ENCODE peak calls at places on chromosomes 13 and 19, in eight cellular contexts. One of them, this sample, is unnamed.

GRCh38 chr19:6516018-6516658 is 14.0 kb upstream of the TUBB4A start:
- DNase-seq in HTR-8/SVneo: peak; percentile 94
- DNase-seq in NCI-H748 treated with DMSO at 0.1 percent for 48 hours: peak; percentile 67
- DNase-seq in globus pallidus: peak; percentile 97
- DNase-seq in lung: peak; percentile 97
- DNase-seq in T-helper 2 cell: peak; percentile 52
- DNase-seq in stromal cell of bone marrow: peak; percentile 77
- DNase-seq in osteocyte: peak; percentile 90
- DNase-seq in this sample: peak; percentile 90

GRCh38 chr19:38266070-38266469 is 1.7 kb downstream of the SPINT2 start:
- DNase-seq in globus pallidus: no peak
- DNase-seq in lung: no peak
- DNase-seq in stromal cell of bone marrow: no peak
- DNase-seq in osteocyte: no peak
- DNase-seq in NCI-H748 treated with DMSO at 0.1 percent for 48 hours: no peak
- DNase-seq in HTR-8/SVneo: no peak
- DNase-seq in T-helper 2 cell: no peak
- DNase-seq in this sample: no peak

GRCh38 chr13:75473472-75473871 is 8.5 kb downstream of the TBC1D4 start:
- DNase-seq in NCI-H748 treated with DMSO at 0.1 percent for 48 hours: no peak
- DNase-seq in HTR-8/SVneo: no peak
- DNase-seq in stromal cell of bone marrow: no peak
- DNase-seq in lung: no peak
- DNase-seq in T-helper 2 cell: no peak
- DNase-seq in globus pallidus: peak; percentile 57
- DNase-seq in osteocyte: no peak
- DNase-seq in this sample: no peak

GRCh38 chr19:29645911-29646310 is 19.4 kb upstream of the PLEKHF1 start:
- DNase-seq in osteocyte: no peak
- DNase-seq in HTR-8/SVneo: no peak
- DNase-seq in lung: no peak
- DNase-seq in NCI-H748 treated with DMSO at 0.1 percent for 48 hours: no peak
- DNase-seq in stromal cell of bone marrow: peak; percentile 23
- DNase-seq in globus pallidus: no peak
- DNase-seq in T-helper 2 cell: no peak
- DNase-seq in this sample: peak; percentile 64

GRCh38 chr19:35519291-35519690 is 5.8 kb upstream of the DMKN start:
- DNase-seq in lung: no peak
- DNase-seq in osteocyte: no peak
- DNase-seq in HTR-8/SVneo: no peak
- DNase-seq in NCI-H748 treated with DMSO at 0.1 percent for 48 hours: no peak
- DNase-seq in T-helper 2 cell: no peak
- DNase-seq in globus pallidus: no peak
- DNase-seq in stromal cell of bone marrow: peak; percentile 22
- DNase-seq in this sample: no peak

GRCh38 chr13:46106839-46107371 is 2.1 kb upstream of the CPB2 start:
- DNase-seq in globus pallidus: no peak
- DNase-seq in NCI-H748 treated with DMSO at 0.1 percent for 48 hours: no peak
- DNase-seq in lung: no peak
- DNase-seq in HTR-8/SVneo: no peak
- DNase-seq in T-helper 2 cell: no peak
- DNase-seq in stromal cell of bone marrow: no peak
- DNase-seq in osteocyte: no peak
- DNase-seq in this sample: no peak

GRCh38 chr13:24038846-24039330 is 121.6 kb upstream of the SPATA13 start:
- DNase-seq in T-helper 2 cell: no peak
- DNase-seq in globus pallidus: peak; percentile 95
- DNase-seq in NCI-H748 treated with DMSO at 0.1 percent for 48 hours: peak; percentile 89
- DNase-seq in osteocyte: no peak
- DNase-seq in HTR-8/SVneo: no peak
- DNase-seq in lung: peak; percentile 20
- DNase-seq in stromal cell of bone marrow: no peak
- DNase-seq in this sample: no peak

GRCh38 chr13:112867301-112867711 is 101.7 kb upstream of the MCF2L start:
- DNase-seq in stromal cell of bone marrow: no peak
- DNase-seq in T-helper 2 cell: no peak
- DNase-seq in HTR-8/SVneo: no peak
- DNase-seq in osteocyte: no peak
- DNase-seq in lung: no peak
- DNase-seq in NCI-H748 treated with DMSO at 0.1 percent for 48 hours: no peak
- DNase-seq in globus pallidus: no peak
- DNase-seq in this sample: no peak

GRCh38 chr13:46479286-46479685 is 73.7 kb upstream of the LRCH1 start:
- DNase-seq in osteocyte: peak; percentile 6
- DNase-seq in HTR-8/SVneo: no peak
- DNase-seq in NCI-H748 treated with DMSO at 0.1 percent for 48 hours: no peak
- DNase-seq in globus pallidus: no peak
- DNase-seq in lung: no peak
- DNase-seq in stromal cell of bone marrow: no peak
- DNase-seq in T-helper 2 cell: no peak
- DNase-seq in this sample: no peak

GRCh38 chr19:10346509-10346908 is 7.1 kb upstream of the ICAM3 start:
- DNase-seq in osteocyte: no peak
- DNase-seq in globus pallidus: no peak
- DNase-seq in NCI-H748 treated with DMSO at 0.1 percent for 48 hours: no peak
- DNase-seq in T-helper 2 cell: no peak
- DNase-seq in HTR-8/SVneo: no peak
- DNase-seq in stromal cell of bone marrow: no peak
- DNase-seq in lung: peak; percentile 58
- DNase-seq in this sample: peak; percentile 84

GRCh38 chr13:30720470-30720869 is 14.9 kb upstream of the ALOX5AP start:
- DNase-seq in NCI-H748 treated with DMSO at 0.1 percent for 48 hours: no peak
- DNase-seq in globus pallidus: no peak
- DNase-seq in T-helper 2 cell: no peak
- DNase-seq in lung: no peak
- DNase-seq in osteocyte: no peak
- DNase-seq in stromal cell of bone marrow: no peak
- DNase-seq in HTR-8/SVneo: no peak
- DNase-seq in this sample: peak; percentile 99

GRCh38 chr19:47230122-47230920 is 678 bp downstream of the BBC3 start:
- DNase-seq in lung: peak; percentile 69
- DNase-seq in NCI-H748 treated with DMSO at 0.1 percent for 48 hours: peak; percentile 18
- DNase-seq in stromal cell of bone marrow: no peak
- DNase-seq in HTR-8/SVneo: no peak
- DNase-seq in osteocyte: peak; percentile 92
- DNase-seq in T-helper 2 cell: peak; percentile 85
- DNase-seq in globus pallidus: no peak
- DNase-seq in this sample: peak; percentile 9

GRCh38 chr13:100514788-100515409 is 73.7 kb downstream of the GGACT start:
- DNase-seq in osteocyte: peak; percentile 91
- DNase-seq in lung: peak; percentile 77
- DNase-seq in HTR-8/SVneo: peak; percentile 73
- DNase-seq in stromal cell of bone marrow: peak; percentile 58
- DNase-seq in NCI-H748 treated with DMSO at 0.1 percent for 48 hours: peak; percentile 89
- DNase-seq in globus pallidus: peak; percentile 80
- DNase-seq in T-helper 2 cell: peak; percentile 30
- DNase-seq in this sample: peak; percentile 69

GRCh38 chr13:112247471-112248405 is 128.4 kb upstream of the SPACA7 start:
- DNase-seq in T-helper 2 cell: no peak
- DNase-seq in NCI-H748 treated with DMSO at 0.1 percent for 48 hours: no peak
- DNase-seq in osteocyte: peak; percentile 78
- DNase-seq in stromal cell of bone marrow: no peak
- DNase-seq in HTR-8/SVneo: no peak
- DNase-seq in globus pallidus: no peak
- DNase-seq in lung: peak; percentile 19
- DNase-seq in this sample: no peak

GRCh38 chr19:41298327-41298964 is 11.5 kb upstream of the CCDC97 start:
- DNase-seq in osteocyte: peak; percentile 92
- DNase-seq in stromal cell of bone marrow: peak; percentile 91
- DNase-seq in lung: peak; percentile 76
- DNase-seq in HTR-8/SVneo: no peak
- DNase-seq in T-helper 2 cell: peak; percentile 71
- DNase-seq in NCI-H748 treated with DMSO at 0.1 percent for 48 hours: no peak
- DNase-seq in globus pallidus: no peak
- DNase-seq in this sample: no peak